ENCODE peak calls at places on chromosomes 5 and 9, in ten cellular contexts. R is activated T-cell treated with anti-CD3 and anti-CD28 coated beads for 1 hour; W is foreskin fibroblast; A is KBM-7; H is stimulated activated CD4-positive, alpha-beta T cell treated with anti-CD3 and anti-CD28 coated beads, Interleukin-1b, Interleukin-23, amount 100 ng/mL, for 24 hours; X is uterus; J is kidney glomerular epithelial cell; S is bronchial epithelial cell; O is NCI-H2029 treated with DMSO at 0.1 percent for 48 hours; U is OCI-LY7. Q is an unnamed sample.

GRCh38 chr9:128225770-128226753 is 22.9 kb downstream of the DNM1 start:
- DNase-seq in S (no peak), J (no peak), O (no peak), W (no peak), A (peak; percentile 66), H (no peak), R (no peak), X (no peak), U (no peak), Q (no peak)

GRCh38 chr9:121463026-121463827 is 36.4 kb downstream of the GGTA1 start:
- DNase-seq in A (peak; percentile 61), X (peak; percentile 31), J (peak; percentile 1), S (peak; percentile 13), O (no peak), W (no peak), R (no peak), H (no peak), U (peak; percentile 21), Q (no peak)

GRCh38 chr5:95901676-95902646 is 59.7 kb downstream of the ELL2 start:
- DNase-seq in U (no peak), X (no peak), R (no peak), J (no peak), W (peak; percentile 62), H (no peak), A (no peak), O (no peak), S (peak; percentile 96), Q (no peak)

GRCh38 chr9:135617538-135617900 is 21.8 kb downstream of the GLT6D1 start:
- DNase-seq in O (no peak), W (no peak), S (no peak), U (no peak), X (no peak), R (no peak), H (no peak), A (no peak), J (no peak), Q (no peak)

GRCh38 chr9:131500939-131501541 is 1.7 kb upstream of the POMT1 start:
- DNase-seq in H (no peak), O (no peak), R (no peak), X (no peak), A (peak; percentile 32), J (peak; percentile 18), W (peak; percentile 71), U (no peak), S (peak; percentile 73), Q (peak; percentile 24)

GRCh38 chr5:66440202-66440680 is 156.0 kb upstream of the MAST4 start:
- DNase-seq in S (peak; percentile 37), R (no peak), A (peak; percentile 3), U (no peak), H (no peak), X (peak; percentile 62), O (no peak), J (peak; percentile 48), W (no peak), Q (no peak)

GRCh38 chr5:170345971-170346370 is 43.2 kb downstream of the KCNMB1 start:
- DNase-seq in X (no peak), S (no peak), A (no peak), O (no peak), R (no peak), U (no peak), H (no peak), J (no peak), W (no peak), Q (no peak)

GRCh38 chr5:179371681-179372675 is 26.7 kb upstream of the ADAMTS2 start:
- DNase-seq in S (no peak), A (no peak), H (no peak), X (no peak), R (no peak), W (peak; percentile 48), O (no peak), J (no peak), U (no peak), Q (no peak)

GRCh38 chr9:114210691-114211276 is 55.4 kb downstream of the COL27A1 start:
- DNase-seq in X (no peak), O (no peak), U (no peak), W (no peak), A (no peak), S (no peak), J (no peak), H (no peak), R (no peak), Q (no peak)

Q was measured in naive thymus-derived CD4-positive, alpha-beta T cell.